ENCODE peak calls at places on chromosome 7, in nine cellular contexts. J is GM23248; D is psoas muscle; M is Peyer's patch; N is bronchial epithelial cell; Y is CD8-positive, alpha-beta T cell; F is esophagus muscularis mucosa; W is left ventricle myocardium inferior; T is heart right ventricle. C is an unnamed sample. For H3K36me3, the result is how much of the 10 kb centered on the place peaks cover.

GRCh38 chr7:112575864-112576263 is 95.1 kb downstream of the LSMEM1 start:
- DNase-seq in F (no peak), Y (no peak), N (peak), W (no peak), T (no peak), J (no peak), M (no peak), D (no peak), C (no peak)

GRCh38 chr7:75965617-75966016 is 28.8 kb downstream of the TMEM120A start:
- DNase-seq in N (no peak), D (no peak), Y (no peak), T (no peak), F (no peak), M (no peak), J (no peak), W (no peak), C (no peak)

GRCh38 chr7:95560674-95561073 is 35.6 kb downstream of the PDK4 start:
- DNase-seq in N (no peak), F (no peak), T (no peak), M (no peak), Y (no peak), W (no peak), J (no peak), D (no peak), C (no peak)

GRCh38 chr7:22561895-22562593 is 62.1 kb upstream of the STEAP1B start:
- DNase-seq in F (peak), Y (no peak), D (no peak), J (peak), M (no peak), T (no peak), W (no peak), N (no peak), C (no peak)

GRCh38 chr7:152664636-152665035 is 11.3 kb downstream of the XRCC2 start:
- DNase-seq in T (no peak), M (no peak), W (no peak), J (no peak), F (no peak), N (peak), Y (no peak), D (no peak), C (no peak)

GRCh38 chr7:144513332-144513731 is 109.8 kb upstream of the NOBOX start:
- DNase-seq in N (peak), J (no peak), W (no peak), F (no peak), T (no peak), M (no peak), Y (no peak), D (no peak), C (peak)

GRCh38 chr7:70384891-70385290 is 747.1 kb upstream of the GALNT17 start:
- DNase-seq in W (no peak), F (no peak), T (no peak), D (no peak), Y (no peak), J (peak), N (peak), M (no peak), C (no peak)

GRCh38 chr7:85699482-85699881 is 512.6 kb upstream of the SEMA3D start:
- DNase-seq in N (no peak), F (no peak), W (no peak), M (no peak), T (no peak), J (no peak), D (no peak), Y (no peak), C (no peak)

GRCh38 chr7:80724249-80724871 is 85.9 kb downstream of the CD36 start:
- DNase-seq in W (no peak), M (no peak), J (peak), D (no peak), N (no peak), F (no peak), Y (no peak), T (no peak), C (no peak)

GRCh38 chr7:24857623-24858022 is 100.4 kb upstream of the GSDME start:
- DNase-seq in M (no peak), F (no peak), J (no peak), D (no peak), N (no peak), Y (no peak), T (no peak), W (no peak), C (no peak)

GRCh38 chr7:139087212-139087611 is 22.3 kb downstream of the ZC3HAV1 start:
- DNase-seq in N (no peak), Y (no peak), F (no peak), M (no peak), T (no peak), W (no peak), J (no peak), D (no peak), C (no peak)

GRCh38 chr7:130758429-130759056 is 24.5 kb upstream of the KLF14 start:
- DNase-seq in J (peak), Y (no peak), M (no peak), F (no peak), D (no peak), N (peak), T (no peak), W (no peak), C (peak)

GRCh38 chr7:40329601-40330153 is 194.9 kb downstream of the SUGCT start:
- DNase-seq in N (peak), T (no peak), M (no peak), J (peak), D (no peak), Y (no peak), F (no peak), W (no peak), C (peak)

GRCh38 chr7:69169356-69169755 is 428.9 kb upstream of the AUTS2 start:
- DNase-seq in N (no peak), Y (no peak), W (no peak), D (no peak), J (no peak), F (no peak), M (no peak), T (no peak), C (no peak)

GRCh38 chr7:14954035-14954434 is 51.5 kb upstream of the DGKB start:
- DNase-seq in D (no peak), N (no peak), T (no peak), F (no peak), Y (no peak), W (no peak), J (no peak), M (no peak), C (no peak)

GRCh38 chr7:130904031-130904757 is 170.2 kb upstream of the KLF14 start:
- DNase-seq in W (no peak), D (peak), M (no peak), N (peak), Y (no peak), F (no peak), T (no peak), J (peak), C (no peak)

GRCh38 chr7:18768256-18768655 is 272.7 kb downstream of the HDAC9 start:
- DNase-seq in M (no peak), D (no peak), N (no peak), J (peak), W (no peak), Y (no peak), T (no peak), F (no peak), C (no peak)

GRCh38 chr7:77770316-77770715 is 27.9 kb downstream of the TMEM60 start:
- DNase-seq in D (no peak), J (no peak), F (no peak), M (no peak), T (no peak), W (no peak), N (no peak), Y (no peak), C (no peak)

GRCh38 chr7:43764039-43764789 is 5.7 kb downstream of the BLVRA start:
- DNase-seq in W (peak), M (peak), Y (peak), D (no peak), N (peak), F (peak), J (no peak), T (no peak), C (peak)

GRCh38 chr7:22319424-22320403 is 37.2 kb downstream of the RAPGEF5 start:
- DNase-seq in Y (no peak), N (peak), M (no peak), T (no peak), F (no peak), J (no peak), D (no peak), W (no peak), C (no peak)

GRCh38 chr7:54292171-54292925 is 249.8 kb upstream of the VSTM2A start:
- DNase-seq in J (no peak), D (no peak), W (no peak), T (no peak), F (no peak), N (no peak), M (no peak), Y (no peak), C (no peak)

GRCh38 chr7:32462966-32463365 is 27.2 kb downstream of the LSM5 start:
- DNase-seq in F (peak), J (no peak), T (no peak), M (no peak), N (no peak), D (no peak), Y (no peak), W (no peak), C (no peak)

GRCh38 chr7:159119026-159119741 is 25.5 kb downstream of the VIPR2 start:
- DNase-seq in Y (no peak), D (peak), T (no peak), J (no peak), W (no peak), N (no peak), F (no peak), M (peak), C (no peak)

GRCh38 chr7:47513741-47514241 is 68.1 kb downstream of the TNS3 start:
- DNase-seq in Y (no peak), T (no peak), F (no peak), M (peak), W (no peak), J (peak), N (peak), D (no peak), C (no peak)

DNA sequence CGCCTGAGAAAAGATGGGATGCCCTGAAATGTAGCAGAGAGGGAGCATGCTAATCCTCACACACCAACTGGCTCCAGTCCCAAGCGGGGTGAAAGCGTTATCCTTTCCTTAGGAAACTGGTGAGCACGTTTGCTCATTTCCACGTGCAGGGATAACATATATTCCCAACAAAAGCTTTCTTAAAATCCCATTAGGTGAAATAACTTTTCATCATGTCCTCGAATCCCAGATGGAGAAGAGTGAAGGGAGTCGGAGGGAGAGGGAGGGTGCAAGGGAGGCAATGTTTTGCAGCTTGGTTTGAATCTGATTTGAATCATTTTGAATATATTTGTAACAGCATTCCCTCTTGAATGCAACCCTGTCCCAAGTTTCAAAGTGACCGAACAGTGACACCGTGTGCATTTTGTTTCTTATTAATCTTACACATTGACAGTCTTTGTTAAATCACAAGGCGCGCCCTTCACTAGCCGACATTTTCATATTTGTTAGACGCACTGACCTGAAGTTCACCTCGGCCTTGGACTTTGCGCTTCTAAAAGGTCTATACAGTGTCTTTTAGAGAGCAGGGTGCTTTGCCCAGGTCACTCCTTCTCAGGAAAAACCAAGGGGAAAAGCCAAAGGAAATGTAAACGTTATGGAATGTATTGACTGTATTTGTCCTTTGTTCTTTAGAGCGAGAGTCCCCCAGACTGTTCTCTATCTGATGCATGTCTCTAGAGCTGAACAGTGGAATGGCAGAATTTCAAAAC is 3.0 kb upstream of the HOXA4 start:
- DNase-seq in F (no peak), Y (no peak), W (no peak), N (no peak), D (no peak), M (peak), T (no peak), J (no peak), C (no peak)
- H3K4me3 ChIP-seq in F (no peak), Y (no peak), W (no peak), N (no peak), D (peak), M (no peak), T (no peak), J (peak), C (no peak)

GRCh38 chr7:156606618-156607331 is 33.8 kb upstream of the RNF32 start:
- DNase-seq in D (no peak), T (no peak), W (no peak), J (no peak), N (no peak), Y (no peak), F (peak), M (no peak), C (no peak)
- H3K36me3 ChIP-seq in D (under half), T (under half), W (under half), J (under half), N (under half), Y (under half), F (under half), M (under half), C (under half)

DNA sequence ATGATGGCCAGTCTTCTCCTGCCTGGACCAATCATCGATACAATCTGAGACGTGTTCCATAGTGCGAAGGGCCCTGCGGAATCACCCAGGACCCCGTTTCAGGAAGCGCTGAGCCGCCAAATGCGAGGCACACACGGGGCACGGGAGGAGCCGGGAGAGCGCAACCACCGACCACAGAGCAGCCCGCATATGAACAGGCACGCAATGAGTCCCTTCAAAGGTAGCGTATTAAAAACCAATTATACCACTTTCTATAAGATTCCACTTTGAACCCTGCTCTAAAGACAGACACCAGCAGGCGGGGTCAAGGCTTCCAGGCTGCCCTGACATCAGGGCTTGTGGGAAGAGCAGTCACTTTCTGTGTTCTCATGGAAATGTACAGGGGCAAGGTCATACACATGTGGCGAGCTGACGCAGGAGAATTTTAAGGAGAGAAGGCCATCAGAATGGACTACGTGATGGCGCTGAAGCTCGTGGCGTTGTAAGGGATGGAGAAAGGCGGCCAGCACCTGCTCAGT is 46.1 kb downstream of the AMZ1 start:
- DNase-seq in J (no peak), F (no peak), W (no peak), N (no peak), D (no peak), Y (no peak), T (no peak), M (no peak), C (no peak)
- H3K4me3 ChIP-seq in J (no peak), F (no peak), W (peak), N (no peak), D (peak), Y (no peak), T (no peak), M (no peak), C (no peak)

DNA sequence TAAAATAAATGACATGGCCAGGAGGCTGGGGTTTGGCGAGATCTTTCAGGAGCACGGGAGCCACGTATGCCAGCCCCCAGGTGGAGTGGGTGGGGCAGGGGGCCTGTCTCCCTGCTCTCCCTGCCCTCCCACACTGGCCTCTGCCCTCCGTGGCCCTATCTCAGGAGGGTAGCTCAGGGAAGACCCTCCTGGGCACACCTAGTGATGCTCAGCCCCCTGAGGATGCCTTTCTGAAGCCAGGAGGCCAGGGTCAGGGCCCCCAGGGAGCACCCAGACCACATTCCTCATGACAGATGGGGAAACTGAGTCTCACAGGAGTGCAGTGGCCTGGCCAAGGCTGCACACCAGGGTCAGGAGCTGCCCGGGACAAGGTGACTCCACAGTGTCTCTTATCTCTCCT is 223.4 kb downstream of the ELFN1 start:
- DNase-seq in J (no peak), M (no peak), D (peak), F (no peak), Y (no peak), N (no peak), T (no peak), W (no peak), C (no peak)
- H3K36me3 ChIP-seq in J (under half), M (under half), D (under half), F (under half), Y (under half), N (under half), T (under half), W (under half), C (under half)

GRCh38 chr7:7815395-7815794 is 97.0 kb upstream of the RPA3 start:
- DNase-seq in F (no peak), N (no peak), M (no peak), J (no peak), W (no peak), T (no peak), D (no peak), Y (no peak), C (no peak)
- H3K4me3 ChIP-seq in F (no peak), N (no peak), M (no peak), J (no peak), W (no peak), T (no peak), D (no peak), Y (no peak), C (no peak)

GRCh38 chr7:134451656-134452055 is 7.2 kb downstream of the AKR1B1 start:
- DNase-seq in F (no peak), Y (no peak), T (no peak), D (no peak), M (no peak), W (no peak), N (no peak), J (no peak), C (no peak)

GRCh38 chr7:134452991-134453473 is 5.9 kb downstream of the AKR1B1 start:
- DNase-seq in M (no peak), F (no peak), W (no peak), Y (no peak), T (no peak), D (no peak), J (no peak), N (no peak), C (no peak)

GRCh38 chr7:134452419-134452827 is 6.5 kb downstream of the AKR1B1 start:
- DNase-seq in N (no peak), Y (no peak), F (no peak), M (no peak), T (no peak), W (peak), J (no peak), D (no peak), C (no peak)

GRCh38 chr7:134453526-134453925 is 5.4 kb downstream of the AKR1B1 start:
- DNase-seq in W (no peak), F (no peak), T (no peak), D (no peak), N (no peak), Y (no peak), M (no peak), J (no peak), C (no peak)

GRCh38 chr7:134454277-134454676 is 4.6 kb downstream of the AKR1B1 start:
- DNase-seq in Y (no peak), J (no peak), W (no peak), D (no peak), F (no peak), T (no peak), M (no peak), N (no peak), C (peak)
- H3K36me3 ChIP-seq in Y (under half), J (under half), W (under half), D (under half), F (under half), T (under half), M (under half), N (under half), C (under half)

GRCh38 chr7:150996289-150997074 is 5.7 kb downstream of the NOS3 start:
- DNase-seq in N (no peak), J (no peak), D (no peak), M (no peak), Y (no peak), T (no peak), F (no peak), W (no peak), C (no peak)
- H3K4me3 ChIP-seq in N (no peak), J (no peak), D (no peak), M (no peak), Y (no peak), T (no peak), F (no peak), W (peak), C (no peak)

GRCh38 chr7:87173456-87173855 is 21.2 kb downstream of the DMTF1 start:
- DNase-seq in N (no peak), W (no peak), J (no peak), D (no peak), Y (no peak), T (no peak), M (no peak), F (no peak), C (no peak)

GRCh38 chr7:87170828-87171227 is 18.6 kb downstream of the DMTF1 start:
- DNase-seq in M (no peak), J (no peak), D (no peak), T (no peak), F (no peak), Y (no peak), W (no peak), N (no peak), C (no peak)

DNA sequence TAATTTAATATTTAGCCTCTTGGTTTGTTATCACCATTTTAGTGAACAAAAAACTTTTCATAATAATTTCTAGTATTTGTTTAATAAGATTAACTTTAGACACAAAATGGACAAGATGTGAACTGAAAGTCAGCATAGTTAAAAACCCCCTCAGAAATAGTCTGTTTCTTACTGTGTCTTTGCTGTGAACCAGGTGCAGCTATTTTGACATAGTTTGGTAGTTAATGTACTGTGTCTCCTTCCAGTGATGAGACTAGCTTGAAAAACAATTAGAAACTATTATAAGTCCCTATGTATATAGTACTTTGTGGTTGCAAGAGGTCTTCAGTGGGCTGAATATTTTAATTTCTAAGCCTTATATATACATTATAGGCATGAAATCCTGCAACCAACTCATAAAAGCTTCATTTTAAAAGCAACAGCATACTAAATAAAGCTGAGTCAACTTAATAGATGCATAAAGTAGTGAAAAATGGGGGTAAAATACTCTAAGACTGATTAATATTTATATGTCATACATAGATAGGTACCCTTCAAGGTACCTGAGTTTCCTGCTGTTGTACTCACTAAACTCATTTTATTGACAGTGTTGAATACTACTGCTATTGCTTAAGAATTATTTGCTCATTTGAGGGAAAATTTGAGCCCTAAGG is 19.2 kb downstream of the DMTF1 start:
- DNase-seq in F (no peak), D (no peak), Y (no peak), M (no peak), T (no peak), W (no peak), J (no peak), N (no peak), C (no peak)
- H3K36me3 ChIP-seq in F (half or more), D (half or more), Y (half or more), M (under half), T (half or more), W (half or more), J (half or more), N (under half), C (half or more)